ENCODE peak calls at places on chromosomes 12 and 14, in eight cellular contexts. E is M059J, R is NCI-H1105 treated with DMSO at 0.1 percent for 48 hours, W is astrocyte of the spinal cord, O is fibroblast of gingiva, Y is amygdala, K is ureter, I is mucosa of gallbladder. M is an unnamed sample.

GRCh38 chr14:56532546-56532945 is 47.1 kb upstream of the TMEM260 start:
- DNase-seq in E (no peak), R (no peak), W (no peak), O (no peak), Y (no peak), K (no peak), I (no peak), M (no peak)

GRCh38 chr14:103408491-103409155 is 23.4 kb downstream of the MARK3 start:
- DNase-seq in E (no peak), R (no peak), W (no peak), O (no peak), Y (no peak), K (no peak), I (peak; percentile 18), M (no peak)

GRCh38 chr12:116244001-116244400 is 33.5 kb downstream of the MED13L start:
- DNase-seq in E (peak; percentile 15), R (no peak), W (no peak), O (no peak), Y (no peak), K (no peak), I (peak; percentile 29), M (no peak)

GRCh38 chr12:132483208-132483607 is 6.7 kb upstream of the FBRSL1 start:
- DNase-seq in E (no peak), R (no peak), W (no peak), O (no peak), Y (no peak), K (no peak), I (no peak), M (no peak)

GRCh38 chr14:56159066-56159465 is 40.9 kb downstream of the PELI2 start:
- DNase-seq in E (peak; percentile 26), R (no peak), W (no peak), O (peak; percentile 25), Y (no peak), K (no peak), I (no peak), M (no peak)

GRCh38 chr12:13103391-13104033 is at the start of gene GSG1:
- DNase-seq in E (peak; percentile 30), R (no peak), W (no peak), O (peak; percentile 35), Y (no peak), K (no peak), I (no peak), M (no peak)

GRCh38 chr14:78700236-78700635 is 530.1 kb downstream of the NRXN3 start:
- DNase-seq in E (peak; percentile 1), R (peak; percentile 26), W (no peak), O (no peak), Y (no peak), K (no peak), I (no peak), M (no peak)

GRCh38 chr12:27424631-27425230 is 21.8 kb upstream of the SMCO2 start:
- DNase-seq in E (peak; percentile 53), R (peak; percentile 17), W (peak; percentile 75), O (peak; percentile 66), Y (peak; percentile 5), K (no peak), I (peak; percentile 19), M (peak; percentile 31)

GRCh38 chr12:56299308-56299852 is 750 bp downstream of the CS start:
- DNase-seq in E (peak; percentile 19), R (no peak), W (no peak), O (no peak), Y (no peak), K (no peak), I (no peak), M (no peak)

GRCh38 chr14:34874386-34875030 is 652 bp downstream of the BAZ1A start:
- DNase-seq in E (peak; percentile 54), R (peak; percentile 64), W (peak; percentile 67), O (peak; percentile 52), Y (peak; percentile 55), K (peak; percentile 55), I (peak; percentile 31), M (no peak)

GRCh38 chr12:121813951-121814350 is 10.1 kb downstream of the SETD1B start:
- DNase-seq in E (no peak), R (no peak), W (no peak), O (no peak), Y (no peak), K (no peak), I (no peak), M (no peak)

GRCh38 chr12:49342914-49343731 is 3.6 kb upstream of the DNAJC22 start:
- DNase-seq in E (no peak), R (no peak), W (no peak), O (no peak), Y (no peak), K (peak; percentile 41), I (no peak), M (no peak)